ENCODE peak calls at places on chromosomes 6 and 20, in four cellular contexts. One of them, this sample, is unnamed.

GRCh38 chr6:161215193-161215592 is 58.7 kb downstream of the AGPAT4 start:
- DNase-seq in K562: peak
- DNase-seq in GM12878: no peak
- DNase-seq in GM12891: no peak
- DNase-seq in this sample: no peak

GRCh38 chr6:56954389-56955170 is at the start of gene BEND6:
- DNase-seq in GM12891: peak
- DNase-seq in K562: peak
- DNase-seq in GM12878: no peak
- DNase-seq in this sample: peak

GRCh38 chr20:45100563-45101245 is at the start of gene KCNS1:
- DNase-seq in GM12891: no peak
- DNase-seq in K562: peak
- DNase-seq in GM12878: no peak
- DNase-seq in this sample: peak

GRCh38 chr20:33004141-33004751 is at the start of gene SUN5:
- DNase-seq in K562: no peak
- DNase-seq in GM12891: no peak
- DNase-seq in GM12878: no peak
- DNase-seq in this sample: no peak

GRCh38 chr20:53805895-53806384 is 212.3 kb upstream of the ZNF217 start:
- DNase-seq in GM12878: no peak
- DNase-seq in GM12891: no peak
- DNase-seq in K562: no peak
- DNase-seq in this sample: no peak

GRCh38 chr6:1856381-1856780 is 246.7 kb downstream of the FOXC1 start:
- DNase-seq in GM12878: peak
- DNase-seq in K562: no peak
- DNase-seq in GM12891: peak
- DNase-seq in this sample: no peak

GRCh38 chr20:59300341-59301081 is at the start of gene EDN3:
- DNase-seq in GM12878: no peak
- DNase-seq in GM12891: no peak
- DNase-seq in K562: no peak
- DNase-seq in this sample: no peak

GRCh38 chr6:6840831-6841263 is 252.3 kb downstream of the LY86 start:
- DNase-seq in GM12891: no peak
- DNase-seq in K562: no peak
- DNase-seq in GM12878: no peak
- DNase-seq in this sample: peak

GRCh38 chr6:68238097-68238597 is 396.9 kb upstream of the ADGRB3 start:
- DNase-seq in GM12878: no peak
- DNase-seq in GM12891: no peak
- DNase-seq in K562: peak
- DNase-seq in this sample: no peak

GRCh38 chr20:57711311-57711712 is 1.5 kb upstream of the PMEPA1 start:
- DNase-seq in GM12878: no peak
- DNase-seq in K562: no peak
- DNase-seq in GM12891: no peak
- DNase-seq in this sample: no peak

GRCh38 chr6:148825492-148825891 is 78.7 kb downstream of the UST start:
- DNase-seq in GM12878: no peak
- DNase-seq in K562: no peak
- DNase-seq in GM12891: no peak
- DNase-seq in this sample: no peak

GRCh38 chr6:36099872-36100483 is 30.3 kb upstream of the MAPK13 start:
- DNase-seq in GM12878: no peak
- DNase-seq in GM12891: no peak
- DNase-seq in K562: peak
- DNase-seq in this sample: no peak

GRCh38 chr6:45502446-45502845 is 124.7 kb upstream of the SUPT3H start:
- DNase-seq in GM12891: no peak
- DNase-seq in K562: no peak
- DNase-seq in GM12878: no peak
- DNase-seq in this sample: no peak

GRCh38 chr20:49853640-49854039 is 41.0 kb downstream of the SLC9A8 start:
- DNase-seq in GM12891: no peak
- DNase-seq in K562: no peak
- DNase-seq in GM12878: no peak
- DNase-seq in this sample: no peak

GRCh38 chr6:150685860-150686259 is 86.2 kb downstream of the PLEKHG1 start:
- DNase-seq in GM12878: peak
- DNase-seq in GM12891: peak
- DNase-seq in K562: peak
- DNase-seq in this sample: peak

GRCh38 chr6:27161946-27162603 is 85.4 kb upstream of the PRSS16 start:
- DNase-seq in K562: peak
- DNase-seq in GM12891: no peak
- DNase-seq in GM12878: no peak
- DNase-seq in this sample: no peak

GRCh38 chr6:63615590-63615989 is 20.0 kb upstream of the PHF3 start:
- DNase-seq in GM12878: no peak
- DNase-seq in K562: no peak
- DNase-seq in GM12891: no peak
- DNase-seq in this sample: no peak

GRCh38 chr6:31952140-31952805 is 6.4 kb downstream of the CFB start:
- DNase-seq in GM12891: no peak
- DNase-seq in GM12878: no peak
- DNase-seq in K562: peak
- DNase-seq in this sample: peak

GRCh38 chr20:37323985-37324384 is 22.0 kb upstream of the SRC start:
- DNase-seq in GM12891: no peak
- DNase-seq in K562: no peak
- DNase-seq in GM12878: no peak
- DNase-seq in this sample: no peak

GRCh38 chr6:626236-626635 is 30.7 kb downstream of the HUS1B start:
- DNase-seq in K562: peak
- DNase-seq in GM12878: no peak
- DNase-seq in GM12891: no peak
- DNase-seq in this sample: no peak

GRCh38 chr20:51532577-51533191 is 9.8 kb downstream of the NFATC2 start:
- DNase-seq in K562: no peak
- DNase-seq in GM12891: no peak
- DNase-seq in GM12878: no peak
- DNase-seq in this sample: no peak
- TF ChIP-seq SPI1 in K562: no peak
- TF ChIP-seq SPI1 in GM12891: no peak
- TF ChIP-seq SPI1 in GM12878: no peak
- TF ChIP-seq SPI1 in this sample: no peak

DNA sequence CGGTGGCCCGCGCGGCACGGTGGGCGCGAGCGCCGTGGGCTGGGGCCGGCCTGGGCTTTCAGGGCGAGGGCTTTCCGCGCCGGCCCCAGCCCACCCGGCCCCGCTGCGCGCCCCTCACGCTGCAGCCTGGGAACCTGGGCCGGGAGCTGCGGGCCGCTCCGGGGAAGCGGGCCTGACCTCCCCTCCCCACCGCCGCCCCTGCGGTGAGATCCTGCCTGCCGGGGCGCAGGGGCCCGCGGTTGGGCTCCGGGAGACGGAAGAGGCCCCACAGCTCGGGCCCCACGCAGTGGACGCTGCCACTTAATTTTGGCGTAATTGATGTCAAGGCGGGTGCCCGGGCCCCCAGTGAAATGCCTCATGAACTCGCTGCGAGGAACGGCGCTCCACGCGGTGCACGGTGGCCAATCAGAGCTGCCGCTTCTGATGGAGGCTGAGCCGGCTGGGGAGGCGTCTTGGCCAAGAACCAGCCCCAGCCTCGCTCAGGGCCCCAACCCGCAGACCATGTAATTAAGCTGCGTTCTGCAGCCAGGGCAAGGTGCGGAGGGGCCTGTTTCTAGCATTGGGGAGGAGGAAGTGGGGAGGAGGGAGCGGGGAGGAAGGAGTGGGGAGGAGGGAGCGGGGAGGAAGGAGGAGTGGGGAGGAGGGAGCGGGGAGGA is 96.1 kb upstream of the BHLHE23 start:
- DNase-seq in GM12891: peak
- DNase-seq in K562: no peak
- DNase-seq in GM12878: no peak
- DNase-seq in this sample: no peak
- TF ChIP-seq SPI1 in GM12891: no peak
- TF ChIP-seq SPI1 in K562: no peak
- TF ChIP-seq SPI1 in GM12878: no peak
- TF ChIP-seq SPI1 in this sample: no peak

GRCh38 chr20:63642518-63643247 is 10.5 kb downstream of the STMN3 start:
- DNase-seq in K562: no peak
- DNase-seq in GM12878: no peak
- DNase-seq in GM12891: no peak
- DNase-seq in this sample: no peak

GRCh38 chr20:63648190-63648589 is 5.0 kb downstream of the STMN3 start:
- DNase-seq in GM12878: no peak
- DNase-seq in GM12891: no peak
- DNase-seq in K562: peak
- DNase-seq in this sample: no peak

GRCh38 chr20:63643499-63643898 is 9.7 kb downstream of the STMN3 start:
- DNase-seq in K562: no peak
- DNase-seq in GM12891: no peak
- DNase-seq in GM12878: no peak
- DNase-seq in this sample: no peak

GRCh38 chr20:63643966-63644365 is 9.3 kb downstream of the STMN3 start:
- DNase-seq in K562: no peak
- DNase-seq in GM12891: no peak
- DNase-seq in GM12878: no peak
- DNase-seq in this sample: no peak

DNA sequence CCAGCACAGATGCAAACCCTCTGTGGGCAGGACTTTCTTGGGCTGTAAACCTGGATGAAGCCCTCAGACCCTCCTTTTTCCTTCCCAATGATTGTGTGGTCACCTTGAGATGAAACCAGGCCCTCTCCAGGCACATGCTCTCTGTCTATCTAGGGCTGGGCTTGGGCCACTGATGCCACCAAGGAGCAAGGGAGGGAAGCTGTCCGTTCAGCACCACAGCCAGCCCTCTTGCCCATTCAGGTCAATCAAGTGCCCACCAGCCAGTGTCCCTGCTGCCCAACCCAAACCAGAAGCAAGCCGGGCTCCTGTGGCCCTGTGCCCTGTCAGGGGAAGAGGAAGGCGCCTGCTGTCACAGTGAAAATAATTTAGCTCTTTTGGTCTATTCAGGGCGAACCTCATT is 8.0 kb downstream of the STMN3 start:
- DNase-seq in GM12891: no peak
- DNase-seq in K562: no peak
- DNase-seq in GM12878: no peak
- DNase-seq in this sample: no peak
- TF ChIP-seq SPI1 in GM12891: no peak
- TF ChIP-seq SPI1 in K562: no peak
- TF ChIP-seq SPI1 in GM12878: no peak
- TF ChIP-seq SPI1 in this sample: no peak

DNA sequence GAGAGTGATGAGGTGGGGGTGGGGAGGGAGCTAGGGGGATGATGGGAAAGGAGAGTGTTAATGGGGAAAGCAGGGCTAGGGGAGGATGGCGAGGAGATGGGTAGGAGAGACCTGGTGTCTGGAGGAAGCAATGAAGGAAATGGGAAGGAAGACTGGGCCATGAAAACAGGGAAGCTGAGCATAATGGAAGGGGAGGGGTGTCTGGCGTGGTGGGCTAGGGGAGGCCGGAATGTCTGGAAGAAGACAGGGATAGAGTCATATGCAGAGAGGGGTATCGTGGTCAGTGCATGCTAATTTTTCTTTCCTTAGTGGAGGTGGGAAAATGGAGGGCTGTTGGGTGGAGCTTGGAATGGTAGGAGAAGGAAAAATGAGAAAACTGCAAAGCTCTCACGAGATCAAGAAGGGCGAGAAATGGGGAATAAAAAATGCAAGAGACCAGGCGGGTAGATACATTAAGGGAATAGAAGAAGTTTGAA is 423 bp downstream of the KLHDC3 start:
- DNase-seq in GM12891: no peak
- DNase-seq in K562: no peak
- DNase-seq in GM12878: no peak
- DNase-seq in this sample: no peak
- TF ChIP-seq SPI1 in GM12891: no peak
- TF ChIP-seq SPI1 in K562: no peak
- TF ChIP-seq SPI1 in GM12878: no peak
- TF ChIP-seq SPI1 in this sample: no peak

DNA sequence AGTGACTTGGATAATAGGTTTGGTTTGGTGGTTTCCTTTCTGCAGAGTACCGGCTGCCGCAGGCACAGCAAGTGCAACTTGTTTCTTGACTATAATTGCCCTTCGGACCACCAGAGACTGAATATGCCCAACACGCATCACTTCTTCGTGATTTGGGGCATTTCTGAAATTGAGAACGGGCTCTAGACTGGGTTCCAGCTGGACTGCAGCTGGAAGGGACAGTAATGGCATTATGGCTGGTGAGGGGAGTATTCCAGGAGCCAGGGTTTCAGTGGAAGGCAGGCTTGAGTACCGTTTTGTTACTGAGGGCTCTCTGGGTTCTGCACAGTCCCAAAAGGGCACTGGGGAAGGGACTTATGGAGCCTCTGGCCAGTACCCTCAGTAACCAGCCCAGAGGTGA is 40.1 kb downstream of the DSTN start:
- DNase-seq in K562: no peak
- DNase-seq in GM12891: no peak
- DNase-seq in GM12878: no peak
- DNase-seq in this sample: no peak
- TF ChIP-seq SPI1 in K562: no peak
- TF ChIP-seq SPI1 in GM12891: no peak
- TF ChIP-seq SPI1 in GM12878: no peak
- TF ChIP-seq SPI1 in this sample: no peak

DNA sequence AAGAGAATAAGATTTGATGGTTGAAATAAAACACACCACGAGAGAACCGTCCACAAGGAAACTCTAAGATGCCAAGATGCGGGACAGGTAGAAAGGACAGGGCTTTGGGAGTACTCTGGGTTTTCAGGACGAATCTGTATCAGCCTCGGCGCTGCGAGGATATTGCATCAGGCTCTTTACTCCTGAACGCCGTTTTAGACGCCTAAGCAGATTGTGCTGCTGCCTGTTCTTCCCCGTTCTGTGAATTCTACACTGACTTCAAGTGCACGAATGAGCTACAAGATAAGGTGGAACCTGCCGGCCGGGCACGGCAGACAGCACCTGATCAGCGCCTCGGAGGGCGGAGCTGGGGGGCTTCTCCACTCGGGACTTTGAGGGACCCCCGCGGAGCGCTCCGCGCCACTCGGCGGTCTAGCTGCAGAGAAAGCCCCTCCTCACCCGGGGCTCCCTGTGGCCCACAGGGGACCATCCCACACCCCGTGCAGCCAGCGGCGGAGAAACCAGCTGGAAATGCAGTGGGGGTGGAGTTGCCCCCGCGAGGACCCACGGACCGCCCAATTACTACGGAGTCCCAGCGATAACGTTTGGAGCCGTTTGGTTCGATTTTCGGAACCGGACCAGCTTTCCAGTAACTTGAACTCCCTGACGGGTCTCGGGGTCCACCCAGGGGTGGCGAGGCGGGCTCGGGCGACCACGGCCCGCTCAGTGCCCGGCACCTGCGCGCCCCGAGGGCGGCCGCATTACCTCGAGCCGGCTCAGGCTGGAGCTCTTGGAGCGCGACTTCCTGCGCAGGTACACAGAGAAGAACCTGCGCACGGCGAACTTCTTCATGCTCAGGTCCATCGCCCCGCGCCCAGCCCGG is 643 bp downstream of the RPS6KA2 start:
- DNase-seq in GM12878: no peak
- DNase-seq in K562: no peak
- DNase-seq in GM12891: peak
- DNase-seq in this sample: peak
- TF ChIP-seq SPI1 in GM12878: no peak
- TF ChIP-seq SPI1 in K562: no peak
- TF ChIP-seq SPI1 in GM12891: no peak
- TF ChIP-seq SPI1 in this sample: no peak